ENCODE peak calls at places on chromosome 2, in six cellular contexts. One of them, this sample, is unnamed.

GRCh38 chr2:222424281-222424728 is at the start of gene SGPP2:
- DNase-seq in amniotic stem cell: no peak
- DNase-seq in smooth muscle cell of the brain vasculature: no peak
- DNase-seq in AG09319: no peak
- DNase-seq in T-helper 1 cell: peak
- DNase-seq in heart right ventricle: peak
- DNase-seq in this sample: no peak

GRCh38 chr2:207311316-207312005 is 145.7 kb upstream of the KLF7 start:
- DNase-seq in amniotic stem cell: peak
- DNase-seq in smooth muscle cell of the brain vasculature: peak
- DNase-seq in AG09319: peak
- DNase-seq in T-helper 1 cell: no peak
- DNase-seq in heart right ventricle: no peak
- DNase-seq in this sample: no peak

GRCh38 chr2:234963785-234964615 is 12.2 kb downstream of the SH3BP4 start:
- DNase-seq in amniotic stem cell: no peak
- DNase-seq in smooth muscle cell of the brain vasculature: no peak
- DNase-seq in AG09319: peak
- DNase-seq in T-helper 1 cell: no peak
- DNase-seq in heart right ventricle: no peak
- DNase-seq in this sample: no peak

GRCh38 chr2:64807417-64807816 is 153.7 kb upstream of the SERTAD2 start:
- DNase-seq in amniotic stem cell: peak
- DNase-seq in smooth muscle cell of the brain vasculature: peak
- DNase-seq in AG09319: peak
- DNase-seq in T-helper 1 cell: no peak
- DNase-seq in heart right ventricle: no peak
- DNase-seq in this sample: no peak

GRCh38 chr2:197435598-197436435 is 989 bp upstream of the SF3B1 start:
- DNase-seq in amniotic stem cell: no peak
- DNase-seq in smooth muscle cell of the brain vasculature: no peak
- DNase-seq in AG09319: no peak
- DNase-seq in T-helper 1 cell: no peak
- DNase-seq in heart right ventricle: no peak
- DNase-seq in this sample: no peak

GRCh38 chr2:26299488-26300092 is 46.4 kb upstream of the SELENOI start:
- DNase-seq in amniotic stem cell: no peak
- DNase-seq in smooth muscle cell of the brain vasculature: peak
- DNase-seq in AG09319: peak
- DNase-seq in T-helper 1 cell: no peak
- DNase-seq in heart right ventricle: no peak
- DNase-seq in this sample: peak

GRCh38 chr2:190819835-190820234 is 60.8 kb upstream of the GLS start:
- DNase-seq in amniotic stem cell: peak
- DNase-seq in smooth muscle cell of the brain vasculature: no peak
- DNase-seq in AG09319: peak
- DNase-seq in T-helper 1 cell: no peak
- DNase-seq in heart right ventricle: no peak
- DNase-seq in this sample: no peak

GRCh38 chr2:234422242-234422641 is 74.6 kb downstream of the ARL4C start:
- DNase-seq in amniotic stem cell: peak
- DNase-seq in smooth muscle cell of the brain vasculature: peak
- DNase-seq in AG09319: peak
- DNase-seq in T-helper 1 cell: no peak
- DNase-seq in heart right ventricle: no peak
- DNase-seq in this sample: no peak

GRCh38 chr2:117360586-117360985 is 453.9 kb upstream of the DDX18 start:
- DNase-seq in amniotic stem cell: no peak
- DNase-seq in smooth muscle cell of the brain vasculature: no peak
- DNase-seq in AG09319: no peak
- DNase-seq in T-helper 1 cell: no peak
- DNase-seq in heart right ventricle: no peak
- DNase-seq in this sample: no peak

GRCh38 chr2:189072036-189072435 is 97.9 kb downstream of the COL3A1 start:
- DNase-seq in amniotic stem cell: no peak
- DNase-seq in smooth muscle cell of the brain vasculature: no peak
- DNase-seq in AG09319: no peak
- DNase-seq in T-helper 1 cell: no peak
- DNase-seq in heart right ventricle: no peak
- DNase-seq in this sample: no peak

This sample was measured in DND-41.